ENCODE peak calls at places on chromosomes 3 and 15, in five cellular contexts. P is K562, C is SK-N-SH, A is GM12878, K is HepG2. H is an unnamed sample. For H3K4me1, the result is how much of the 10 kb centered on the place peaks cover.

GRCh38 chr15:91237493-91237892 is 137.4 kb downstream of the SV2B start:
- DNase-seq in P (no peak), C (no peak), K (no peak), A (no peak), H (no peak)

GRCh38 chr3:110576962-110577361 is 494.7 kb upstream of the NECTIN3 start:
- DNase-seq in K (no peak), P (no peak), C (no peak), A (no peak), H (peak)

GRCh38 chr3:13705702-13706280 is 156.9 kb downstream of the FBLN2 start:
- DNase-seq in P (no peak), K (no peak), C (no peak), A (no peak), H (no peak)

GRCh38 chr15:66700412-66700801 is 1.6 kb upstream of the SMAD6 start:
- DNase-seq in A (no peak), P (no peak), C (no peak), K (no peak), H (no peak)

GRCh38 chr3:193905993-193906396 is 230.0 kb upstream of the HES1 start:
- DNase-seq in A (no peak), C (no peak), P (no peak), K (no peak), H (no peak)

GRCh38 chr3:87082806-87083440 is 92.0 kb upstream of the VGLL3 start:
- DNase-seq in K (peak), A (no peak), C (peak), P (no peak), H (peak)

GRCh38 chr3:149767720-149768119 is 15.4 kb upstream of the COMMD2 start:
- DNase-seq in P (no peak), K (peak), A (no peak), C (no peak), H (no peak)

GRCh38 chr15:25173241-25174028 is 218.6 kb downstream of the SNRPN start:
- DNase-seq in C (no peak), A (no peak), P (no peak), K (no peak), H (no peak)

GRCh38 chr15:50905055-50905454 is 3.4 kb upstream of the AP4E1 start:
- DNase-seq in K (no peak), C (no peak), P (no peak), A (no peak), H (no peak)

GRCh38 chr15:85753261-85753660 is 41.5 kb downstream of the KLHL25 start:
- DNase-seq in P (no peak), A (no peak), C (no peak), K (no peak), H (no peak)

GRCh38 chr15:90883971-90884718 is at the start of gene FES:
- DNase-seq in P (no peak), C (no peak), K (no peak), A (no peak), H (no peak)

GRCh38 chr3:176950743-176951142 is 246.5 kb downstream of the TBL1XR1 start:
- DNase-seq in P (no peak), C (no peak), A (no peak), K (no peak), H (no peak)

GRCh38 chr15:67176195-67176971 is 78.1 kb downstream of the AAGAB start:
- DNase-seq in C (peak), K (no peak), A (no peak), P (no peak), H (no peak)

GRCh38 chr3:56303508-56303907 is 164.8 kb downstream of the ERC2 start:
- DNase-seq in K (peak), A (peak), C (peak), P (peak), H (peak)

GRCh38 chr15:33915571-33916407 is 52.5 kb upstream of the CHRM5 start:
- DNase-seq in K (peak), A (no peak), P (peak), C (no peak), H (no peak)

GRCh38 chr15:55552926-55553325 is 35.2 kb downstream of the PYGO1 start:
- DNase-seq in C (no peak), K (peak), A (no peak), P (no peak), H (no peak)

GRCh38 chr15:74716647-74717046 is 8.7 kb downstream of the CYP1A1 start:
- DNase-seq in C (no peak), A (no peak), K (peak), P (no peak), H (no peak)

GRCh38 chr15:75209289-75209676 is 7.6 kb downstream of the C15orf39 start:
- DNase-seq in C (no peak), A (no peak), K (no peak), P (no peak), H (no peak)

GRCh38 chr3:110731148-110731547 is 340.5 kb upstream of the NECTIN3 start:
- DNase-seq in A (no peak), P (no peak), C (no peak), K (no peak), H (no peak)

GRCh38 chr15:61479601-61480000 is 250.5 kb upstream of the RORA start:
- DNase-seq in C (no peak), A (no peak), K (no peak), P (no peak), H (no peak)

GRCh38 chr3:468172-468571 is 271.6 kb downstream of the CHL1 start:
- DNase-seq in C (no peak), P (peak), A (no peak), K (no peak), H (no peak)

GRCh38 chr3:185959609-185960517 is 22.0 kb upstream of the TRA2B start:
- DNase-seq in P (peak), A (no peak), K (peak), C (no peak), H (no peak)

GRCh38 chr15:65940618-65940909 is 71.3 kb downstream of the RAB11A start:
- DNase-seq in P (no peak), C (no peak), A (no peak), K (no peak), H (no peak)

GRCh38 chr15:70466895-70467529 is 296.3 kb downstream of the UACA start:
- DNase-seq in P (peak), C (peak), K (peak), A (no peak), H (peak)

GRCh38 chr3:160622263-160623045 is 54.5 kb upstream of the ARL14 start:
- DNase-seq in K (no peak), C (no peak), P (no peak), A (no peak), H (no peak)

GRCh38 chr15:43105778-43106485 is at the start of gene UBR1:
- DNase-seq in C (peak), K (peak), P (peak), A (peak), H (peak)

GRCh38 chr3:44136421-44136820 is 105.3 kb upstream of the TOPAZ1 start:
- DNase-seq in K (no peak), A (no peak), C (no peak), P (no peak), H (no peak)

GRCh38 chr15:25905140-25905539 is 42.0 kb upstream of the ATP10A start:
- DNase-seq in P (no peak), A (no peak), C (no peak), K (no peak), H (no peak)

GRCh38 chr15:26661727-26662126 is 111.1 kb downstream of the GABRB3 start:
- DNase-seq in A (no peak), P (no peak), C (no peak), K (no peak), H (no peak)

GRCh38 chr3:40152482-40153133 is 156.9 kb upstream of the EIF1B start:
- DNase-seq in K (no peak), A (no peak), C (no peak), P (no peak), H (no peak)

GRCh38 chr3:171825222-171825828 is 15.0 kb upstream of the PLD1 start:
- DNase-seq in P (no peak), C (no peak), K (peak), A (no peak), H (no peak)

GRCh38 chr15:33107950-33108349 is 86.6 kb downstream of the FMN1 start:
- DNase-seq in K (no peak), C (no peak), P (no peak), A (no peak), H (no peak)

GRCh38 chr3:72194464-72194857 is 409.5 kb upstream of the PROK2 start:
- DNase-seq in K (no peak), P (no peak), A (no peak), C (no peak), H (no peak)

GRCh38 chr15:45393851-45394250 is 15.5 kb upstream of the GATM start:
- DNase-seq in P (no peak), C (no peak), A (no peak), K (peak), H (no peak)

GRCh38 chr3:170499562-170500156 is 81.0 kb downstream of the CLDN11 start:
- DNase-seq in A (no peak), P (peak), K (peak), C (peak), H (peak)

GRCh38 chr15:56835598-56836275 is 82.7 kb upstream of the TCF12 start:
- DNase-seq in A (no peak), K (no peak), P (no peak), C (peak), H (no peak)

GRCh38 chr15:73952913-73953750 is 26.9 kb downstream of the LOXL1 start:
- DNase-seq in P (no peak), K (no peak), C (peak), A (no peak), H (no peak)

GRCh38 chr15:77870195-77871065 is 207.1 kb downstream of the TBC1D2B start:
- DNase-seq in C (peak), K (peak), P (peak), A (no peak), H (peak)

DNA sequence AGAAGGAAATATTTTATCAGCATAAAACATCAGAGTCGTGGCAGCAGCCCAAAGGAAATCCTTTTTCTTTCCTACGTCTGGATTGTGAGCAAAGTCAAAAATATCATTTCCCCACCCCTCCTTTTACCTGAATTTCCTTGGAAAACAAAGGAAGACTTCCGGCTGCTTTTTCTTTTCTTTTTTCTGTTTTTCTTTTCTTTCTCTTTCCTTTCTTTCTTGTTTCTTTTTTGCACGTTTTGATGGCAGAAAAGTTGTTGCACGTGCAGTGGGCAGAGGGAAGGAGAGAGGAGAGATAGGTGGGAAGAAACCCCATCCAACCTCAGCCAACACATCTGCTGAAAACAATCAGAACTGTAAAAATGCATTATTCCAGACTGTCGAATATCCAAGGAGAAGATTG is 544 bp upstream of the MYO1E start:
- DNase-seq in A (no peak), C (no peak), K (no peak), P (no peak), H (no peak)
- H3K4me1 ChIP-seq in A (under half), C (under half), K (under half), P (under half), H (under half)

DNA sequence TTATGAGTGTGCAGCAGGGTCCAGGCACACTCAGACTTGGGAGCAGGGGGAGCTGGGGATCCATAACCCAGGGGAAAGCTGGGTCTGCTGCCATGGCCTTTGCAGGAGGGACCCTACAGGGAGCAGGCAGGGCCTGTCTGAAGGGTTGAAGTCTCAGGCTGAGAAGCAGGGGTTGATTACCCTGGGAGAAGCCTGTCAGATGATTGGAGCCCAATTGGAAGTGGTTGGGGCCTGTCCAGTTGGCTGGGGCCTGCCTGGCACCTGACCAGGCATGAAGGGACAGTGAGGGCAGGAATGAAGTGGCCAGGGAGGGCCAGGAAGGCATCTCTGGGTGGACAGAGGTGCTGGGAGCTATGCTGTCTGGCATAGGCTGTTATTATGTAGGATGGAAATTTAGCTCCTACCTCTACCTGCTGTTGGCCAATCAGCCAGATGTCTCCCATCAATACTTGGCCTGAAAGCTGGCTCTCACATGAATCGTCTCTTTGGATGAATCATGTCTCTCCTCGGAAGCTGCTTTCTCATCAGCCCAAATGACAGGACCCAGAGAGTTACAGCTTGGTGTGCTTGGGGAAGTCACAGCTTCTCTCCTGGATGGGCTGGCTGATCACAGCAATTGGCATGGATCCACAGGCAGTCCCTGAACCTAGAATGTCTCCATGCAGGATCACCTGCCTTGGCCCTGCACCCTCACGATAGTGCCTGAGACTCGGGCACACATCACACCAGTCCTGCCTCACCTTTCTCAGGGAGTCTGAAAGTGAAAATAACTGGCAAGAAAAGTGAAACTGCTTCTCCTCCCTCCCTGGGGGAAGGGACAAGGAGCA is 27.5 kb upstream of the SLCO2A1 start:
- DNase-seq in P (no peak), C (no peak), K (no peak), A (no peak), H (no peak)
- TF ChIP-seq ZBTB33 in P (no peak), C (no peak), K (no peak), A (no peak), H (no peak)

GRCh38 chr3:112654492-112654891 is 13.5 kb upstream of the CCDC80 start:
- DNase-seq in C (no peak), P (no peak), A (no peak), K (no peak), H (no peak)
- H3K9ac ChIP-seq in C (peak), P (no peak), A (no peak), K (no peak), H (no peak)

DNA sequence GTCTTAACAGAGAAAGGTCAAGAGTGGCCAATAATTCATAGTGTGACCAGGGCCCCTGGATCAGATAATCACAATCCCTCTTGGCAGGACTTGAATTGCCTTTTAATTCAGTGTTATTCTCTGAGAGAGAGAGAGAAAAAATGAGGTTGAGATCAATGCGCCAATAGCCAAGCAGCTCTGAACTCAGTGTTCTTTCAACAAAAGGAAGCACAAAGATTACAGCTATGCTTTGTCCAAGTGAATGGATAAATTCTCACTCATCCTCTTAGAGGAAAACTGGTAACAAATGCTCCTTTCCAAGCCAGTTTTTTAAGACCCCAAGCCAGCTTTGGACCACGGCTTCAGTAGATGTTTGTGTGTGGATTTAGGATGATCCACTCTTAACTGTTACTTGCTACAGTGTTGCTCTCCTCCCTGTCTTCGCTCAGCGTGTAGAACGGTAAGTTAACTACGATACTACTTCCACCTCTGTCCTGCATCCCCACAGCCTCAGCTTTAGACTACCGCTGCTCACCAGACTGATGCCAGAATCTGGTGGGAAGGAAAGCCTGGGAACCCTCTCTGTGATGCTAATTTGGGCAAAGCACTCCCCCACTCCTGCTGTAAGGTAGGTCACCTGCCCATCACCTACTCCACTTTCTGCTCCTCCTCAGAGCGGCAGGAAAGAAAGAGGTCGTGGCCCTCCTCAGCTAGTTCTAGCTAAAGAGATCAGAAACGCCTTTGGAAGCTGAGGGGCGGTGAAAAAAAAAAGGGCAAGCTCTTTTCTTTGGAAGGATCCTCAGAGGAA is 46.9 kb upstream of the LPP start:
- DNase-seq in P (no peak), K (no peak), A (no peak), C (no peak), H (no peak)
- H3K4me1 ChIP-seq in P (under half), K (under half), A (under half), C (under half), H (under half)

GRCh38 chr15:97678677-97679076 is 281.8 kb upstream of the ARRDC4 start:
- DNase-seq in P (no peak), A (no peak), K (no peak), C (no peak), H (no peak)

GRCh38 chr15:97684249-97684648 is 276.3 kb upstream of the ARRDC4 start:
- DNase-seq in K (no peak), C (no peak), A (no peak), P (no peak), H (no peak)

GRCh38 chr15:97683816-97684215 is 276.7 kb upstream of the ARRDC4 start:
- DNase-seq in A (no peak), P (no peak), C (no peak), K (no peak), H (no peak)

GRCh38 chr15:97680606-97681220 is 279.8 kb upstream of the ARRDC4 start:
- DNase-seq in A (no peak), K (no peak), C (no peak), P (no peak), H (no peak)

DNA sequence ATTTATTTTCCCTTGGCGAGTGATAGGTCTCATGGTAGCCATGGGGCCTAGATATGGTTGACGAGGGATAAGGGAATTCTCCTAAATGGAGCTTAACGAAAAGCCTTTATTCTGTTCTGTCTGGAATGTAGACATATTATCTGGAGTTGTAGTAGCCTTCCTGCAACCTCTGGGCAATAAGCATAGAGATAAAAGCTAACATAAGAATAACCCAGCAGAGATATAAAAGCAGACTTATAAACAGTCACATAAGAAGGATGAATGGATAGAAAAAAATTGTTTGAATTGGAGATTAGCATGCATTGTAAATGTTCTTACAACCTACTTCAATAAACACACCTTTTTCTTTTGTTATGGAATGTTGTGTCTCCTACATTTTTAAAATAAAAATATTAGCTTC is 281.2 kb upstream of the ARRDC4 start:
- DNase-seq in A (no peak), K (no peak), C (no peak), P (no peak), H (no peak)
- TF ChIP-seq ZBTB33 in A (no peak), K (no peak), C (no peak), P (no peak), H (no peak)

DNA sequence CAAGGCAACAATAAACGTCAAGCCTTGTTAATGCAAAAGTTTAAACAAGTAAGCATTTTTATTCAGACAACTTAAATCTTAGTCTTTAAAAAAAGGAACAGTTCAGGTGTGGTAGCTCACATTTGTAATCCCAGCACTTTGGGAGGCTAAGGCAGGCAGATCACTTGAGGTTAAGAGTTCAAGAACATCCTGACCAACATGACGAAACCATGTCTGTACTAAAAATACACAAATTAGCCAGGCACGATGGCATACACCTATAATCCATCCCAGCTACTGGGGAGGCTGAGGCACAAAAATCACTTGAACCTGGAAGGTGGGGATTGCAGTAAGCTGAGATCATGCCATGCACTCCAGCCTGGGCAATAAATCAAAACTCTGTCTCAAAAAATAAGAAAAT is 19.9 kb downstream of the ZBTB20 start:
- DNase-seq in K (no peak), C (no peak), P (no peak), A (no peak), H (no peak)
- H3K9ac ChIP-seq in K (no peak), C (no peak), P (no peak), A (no peak), H (no peak)